ENCODE peak calls at places on chromosome 4, in eight cellular contexts. One of them, this sample, is unnamed.
A peak's percentile ranks its signal among the peaks of the same experiment; 100 is the strongest.

GRCh38 chr4:121728798-121729226 is 32.0 kb upstream of the ANXA5 start:
- DNase-seq in MM.1S: no peak
- DNase-seq in heart left ventricle: no peak
- DNase-seq in psoas muscle: no peak
- DNase-seq in mesendoderm: no peak
- DNase-seq in GM23248: peak; percentile 86
- DNase-seq in right cardiac atrium: no peak
- DNase-seq in IMR-90: peak; percentile 89
- DNase-seq in this sample: no peak

GRCh38 chr4:21041708-21042107 is 341.4 kb downstream of the PACRGL start:
- DNase-seq in mesendoderm: no peak
- DNase-seq in IMR-90: no peak
- DNase-seq in MM.1S: no peak
- DNase-seq in psoas muscle: no peak
- DNase-seq in heart left ventricle: no peak
- DNase-seq in right cardiac atrium: no peak
- DNase-seq in GM23248: no peak
- DNase-seq in this sample: no peak

GRCh38 chr4:145083891-145084640 is 13.9 kb downstream of the ANAPC10 start:
- DNase-seq in psoas muscle: no peak
- DNase-seq in mesendoderm: peak; percentile 83
- DNase-seq in heart left ventricle: no peak
- DNase-seq in MM.1S: no peak
- DNase-seq in IMR-90: peak; percentile 47
- DNase-seq in GM23248: peak; percentile 6
- DNase-seq in right cardiac atrium: no peak
- DNase-seq in this sample: no peak

GRCh38 chr4:124936427-124936826 is 223.9 kb upstream of the ANKRD50 start:
- DNase-seq in IMR-90: peak; percentile 60
- DNase-seq in MM.1S: no peak
- DNase-seq in right cardiac atrium: peak; percentile 84
- DNase-seq in psoas muscle: peak; percentile 66
- DNase-seq in mesendoderm: peak; percentile 70
- DNase-seq in GM23248: peak; percentile 57
- DNase-seq in heart left ventricle: peak; percentile 74
- DNase-seq in this sample: peak; percentile 55

GRCh38 chr4:1746265-1746691 is 25.0 kb downstream of the TACC3 start:
- DNase-seq in IMR-90: peak; percentile 45
- DNase-seq in MM.1S: peak; percentile 63
- DNase-seq in mesendoderm: peak; percentile 92
- DNase-seq in right cardiac atrium: peak; percentile 89
- DNase-seq in heart left ventricle: peak; percentile 55
- DNase-seq in GM23248: peak; percentile 75
- DNase-seq in psoas muscle: peak; percentile 85
- DNase-seq in this sample: peak; percentile 68

GRCh38 chr4:16437836-16438235 is 211.6 kb upstream of the TAPT1 start:
- DNase-seq in MM.1S: no peak
- DNase-seq in right cardiac atrium: no peak
- DNase-seq in GM23248: peak; percentile 69
- DNase-seq in mesendoderm: peak; percentile 5
- DNase-seq in heart left ventricle: no peak
- DNase-seq in psoas muscle: no peak
- DNase-seq in IMR-90: peak; percentile 48
- DNase-seq in this sample: no peak

GRCh38 chr4:184300816-184301215 is 83.1 kb upstream of the ENPP6 start:
- DNase-seq in mesendoderm: no peak
- DNase-seq in IMR-90: no peak
- DNase-seq in GM23248: no peak
- DNase-seq in right cardiac atrium: no peak
- DNase-seq in heart left ventricle: no peak
- DNase-seq in psoas muscle: no peak
- DNase-seq in MM.1S: no peak
- DNase-seq in this sample: no peak

GRCh38 chr4:61273237-61273636 is 73.1 kb downstream of the ADGRL3 start:
- DNase-seq in MM.1S: no peak
- DNase-seq in heart left ventricle: no peak
- DNase-seq in GM23248: no peak
- DNase-seq in right cardiac atrium: no peak
- DNase-seq in mesendoderm: no peak
- DNase-seq in psoas muscle: no peak
- DNase-seq in IMR-90: peak; percentile 1
- DNase-seq in this sample: no peak

GRCh38 chr4:39179681-39180080 is 2.6 kb upstream of the WDR19 start:
- DNase-seq in mesendoderm: no peak
- DNase-seq in MM.1S: no peak
- DNase-seq in IMR-90: no peak
- DNase-seq in right cardiac atrium: no peak
- DNase-seq in heart left ventricle: no peak
- DNase-seq in GM23248: no peak
- DNase-seq in psoas muscle: no peak
- DNase-seq in this sample: no peak

GRCh38 chr4:69058410-69059059 is 37.7 kb upstream of the UGT2B7 start:
- DNase-seq in GM23248: no peak
- DNase-seq in heart left ventricle: no peak
- DNase-seq in right cardiac atrium: no peak
- DNase-seq in mesendoderm: no peak
- DNase-seq in psoas muscle: no peak
- DNase-seq in IMR-90: no peak
- DNase-seq in MM.1S: no peak
- DNase-seq in this sample: no peak

GRCh38 chr4:27176400-27176799 is 315.8 kb downstream of the STIM2 start:
- DNase-seq in GM23248: peak; percentile 72
- DNase-seq in heart left ventricle: no peak
- DNase-seq in right cardiac atrium: no peak
- DNase-seq in MM.1S: peak; percentile 21
- DNase-seq in mesendoderm: peak; percentile 84
- DNase-seq in psoas muscle: no peak
- DNase-seq in IMR-90: peak; percentile 41
- DNase-seq in this sample: no peak

GRCh38 chr4:13527983-13528822 is 16.1 kb downstream of the NKX3-2 start:
- DNase-seq in right cardiac atrium: no peak
- DNase-seq in heart left ventricle: no peak
- DNase-seq in GM23248: no peak
- DNase-seq in MM.1S: peak; percentile 60
- DNase-seq in IMR-90: no peak
- DNase-seq in psoas muscle: no peak
- DNase-seq in mesendoderm: peak; percentile 9
- DNase-seq in this sample: no peak

GRCh38 chr4:10016169-10016568 is 5.1 kb downstream of the SLC2A9 start:
- DNase-seq in right cardiac atrium: no peak
- DNase-seq in MM.1S: no peak
- DNase-seq in heart left ventricle: no peak
- DNase-seq in psoas muscle: no peak
- DNase-seq in GM23248: no peak
- DNase-seq in mesendoderm: no peak
- DNase-seq in IMR-90: no peak
- DNase-seq in this sample: no peak
- H3K4me1 ChIP-seq in right cardiac atrium: peaks cover 13% of the 10 kb centered on the region
- H3K4me1 ChIP-seq in MM.1S: peaks cover 21% of the 10 kb centered on the region
- H3K4me1 ChIP-seq in heart left ventricle: peaks cover 6% of the 10 kb centered on the region
- H3K4me1 ChIP-seq in psoas muscle: peaks cover 12% of the 10 kb centered on the region
- H3K4me1 ChIP-seq in GM23248: peaks cover 2% of the 10 kb centered on the region
- H3K4me1 ChIP-seq in mesendoderm: peaks cover 1% of the 10 kb centered on the region
- H3K4me1 ChIP-seq in IMR-90: peaks cover under 1% of the 10 kb centered on the region
- H3K4me1 ChIP-seq in this sample: peaks cover 32% of the 10 kb centered on the region

DNA sequence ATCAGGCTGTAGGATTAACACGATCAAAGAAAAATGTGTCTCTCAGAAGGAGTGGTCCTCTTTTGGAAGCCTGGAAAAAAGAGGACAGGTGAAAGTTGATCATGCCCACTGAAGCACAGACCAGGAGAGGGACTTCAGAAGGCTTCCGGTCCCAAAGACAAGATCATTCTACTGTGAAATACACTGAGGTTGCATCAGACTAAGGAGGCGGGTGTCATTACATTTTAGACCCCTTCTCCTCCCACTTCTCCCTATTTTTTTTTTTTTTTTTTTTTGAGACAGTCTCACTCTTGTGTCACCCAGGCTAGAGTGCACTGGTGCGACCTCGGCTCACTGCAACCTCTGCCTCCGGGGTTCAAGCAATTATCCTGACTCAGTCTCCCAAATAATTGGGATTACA is 67.5 kb downstream of the RBM47 start:
- DNase-seq in GM23248: no peak
- DNase-seq in MM.1S: no peak
- DNase-seq in heart left ventricle: no peak
- DNase-seq in IMR-90: no peak
- DNase-seq in mesendoderm: no peak
- DNase-seq in right cardiac atrium: no peak
- DNase-seq in psoas muscle: no peak
- DNase-seq in this sample: no peak
- H3K4me1 ChIP-seq in GM23248: peaks cover 4% of the 10 kb centered on the region
- H3K4me1 ChIP-seq in MM.1S: peaks cover 10% of the 10 kb centered on the region
- H3K4me1 ChIP-seq in heart left ventricle: no peaks in the 10 kb centered on the region
- H3K4me1 ChIP-seq in IMR-90: peaks cover 3% of the 10 kb centered on the region
- H3K4me1 ChIP-seq in mesendoderm: peaks cover 16% of the 10 kb centered on the region
- H3K4me1 ChIP-seq in right cardiac atrium: no peaks in the 10 kb centered on the region
- H3K4me1 ChIP-seq in psoas muscle: no peaks in the 10 kb centered on the region
- H3K4me1 ChIP-seq in this sample: no peaks in the 10 kb centered on the region

DNA sequence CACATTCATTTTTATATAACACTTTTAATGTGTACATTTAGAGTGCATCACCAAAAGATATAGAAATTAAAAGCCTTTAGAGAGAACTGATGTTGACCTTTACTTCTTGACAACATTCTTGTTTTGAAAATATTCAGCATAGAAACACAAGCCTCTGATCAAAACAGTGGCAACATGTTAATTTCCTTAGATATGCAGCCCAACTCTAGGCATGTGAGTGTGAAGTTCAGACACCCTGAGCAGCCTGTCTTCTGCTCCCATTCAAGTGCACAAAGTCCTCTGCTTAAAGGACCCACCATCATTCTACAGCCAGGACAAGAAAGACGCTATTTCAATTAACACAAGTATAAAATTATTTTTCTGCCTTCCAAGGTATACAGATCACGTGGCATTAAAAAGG is 60.0 kb downstream of the PPP3CA start:
- DNase-seq in mesendoderm: peak; percentile 49
- DNase-seq in IMR-90: no peak
- DNase-seq in MM.1S: no peak
- DNase-seq in heart left ventricle: no peak
- DNase-seq in psoas muscle: no peak
- DNase-seq in right cardiac atrium: no peak
- DNase-seq in GM23248: no peak
- DNase-seq in this sample: no peak
- H3K4me1 ChIP-seq in mesendoderm: peaks cover 9% of the 10 kb centered on the region
- H3K4me1 ChIP-seq in IMR-90: peaks cover 3% of the 10 kb centered on the region
- H3K4me1 ChIP-seq in MM.1S: no peaks in the 10 kb centered on the region
- H3K4me1 ChIP-seq in heart left ventricle: peaks cover 13% of the 10 kb centered on the region
- H3K4me1 ChIP-seq in psoas muscle: peaks cover 50% of the 10 kb centered on the region
- H3K4me1 ChIP-seq in right cardiac atrium: peaks cover 10% of the 10 kb centered on the region
- H3K4me1 ChIP-seq in GM23248: peaks cover 19% of the 10 kb centered on the region
- H3K4me1 ChIP-seq in this sample: peaks cover 87% of the 10 kb centered on the region

GRCh38 chr4:152776352-152776751 is 3.2 kb downstream of the TIGD4 start:
- DNase-seq in mesendoderm: no peak
- DNase-seq in right cardiac atrium: no peak
- DNase-seq in IMR-90: peak; percentile 18
- DNase-seq in GM23248: no peak
- DNase-seq in heart left ventricle: no peak
- DNase-seq in psoas muscle: no peak
- DNase-seq in MM.1S: no peak
- DNase-seq in this sample: no peak
- H3K4me1 ChIP-seq in mesendoderm: peaks cover 7% of the 10 kb centered on the region
- H3K4me1 ChIP-seq in right cardiac atrium: no peaks in the 10 kb centered on the region
- H3K4me1 ChIP-seq in IMR-90: no peaks in the 10 kb centered on the region
- H3K4me1 ChIP-seq in GM23248: peaks cover 6% of the 10 kb centered on the region
- H3K4me1 ChIP-seq in heart left ventricle: peaks cover under 1% of the 10 kb centered on the region
- H3K4me1 ChIP-seq in psoas muscle: peaks cover 10% of the 10 kb centered on the region
- H3K4me1 ChIP-seq in MM.1S: peaks cover 28% of the 10 kb centered on the region
- H3K4me1 ChIP-seq in this sample: peaks cover 27% of the 10 kb centered on the region